ENCODE peak calls at places on chromosomes 12 and 14, in four cellular contexts. J is WTC11, E is foreskin keratinocyte, N is cardiac fibroblast. V is an unnamed sample.
A peak's percentile ranks its signal among the peaks of the same experiment; 100 is the strongest.

GRCh38 chr14:89504602-89505320 is 87.7 kb upstream of the FOXN3 start:
- DNase-seq in J (no peak), E (no peak), N (no peak), V (peak; percentile 79)

GRCh38 chr14:75461303-75461702 is 33.5 kb downstream of the JDP2 start:
- DNase-seq in N (no peak), J (no peak), E (no peak), V (no peak)

GRCh38 chr14:89899917-89900680 is 54.4 kb downstream of the EFCAB11 start:
- DNase-seq in J (no peak), E (no peak), N (peak; percentile 56), V (no peak)

GRCh38 chr12:60052483-60052882 is 456.7 kb downstream of the SLC16A7 start:
- DNase-seq in E (peak; percentile 25), J (no peak), N (no peak), V (no peak)

GRCh38 chr12:47316609-47317049 is 236.9 kb upstream of the AMIGO2 start:
- DNase-seq in J (no peak), N (peak; percentile 53), E (no peak), V (no peak)

GRCh38 chr14:75980856-75981255 is 939 bp downstream of the TGFB3 start:
- DNase-seq in J (no peak), N (peak; percentile 39), E (no peak), V (no peak)

GRCh38 chr14:65222434-65222833 is 120.1 kb upstream of the MAX start:
- DNase-seq in N (peak; percentile 84), J (peak; percentile 69), E (no peak), V (no peak)

GRCh38 chr12:105970885-105971284 is 167.9 kb downstream of the NUAK1 start:
- DNase-seq in E (peak; percentile 92), J (no peak), N (no peak), V (no peak)

GRCh38 chr12:26274441-26275312 is 79.3 kb downstream of the SSPN start:
- DNase-seq in J (no peak), E (peak; percentile 98), N (peak; percentile 98), V (peak; percentile 92)

GRCh38 chr12:94230357-94230905 is 82.1 kb downstream of the PLXNC1 start:
- DNase-seq in E (no peak), N (no peak), J (no peak), V (no peak)

GRCh38 chr14:55730602-55731001 is 150.6 kb downstream of the KTN1 start:
- DNase-seq in N (peak; percentile 16), J (no peak), E (no peak), V (no peak)

GRCh38 chr12:31890295-31891285 is 68.6 kb upstream of the RESF1 start:
- DNase-seq in E (no peak), J (no peak), N (peak; percentile 57), V (no peak)

GRCh38 chr12:118103601-118104382 is at the start of gene VSIG10:
- DNase-seq in J (peak; percentile 68), N (peak; percentile 68), E (no peak), V (no peak)

GRCh38 chr14:26601856-26602255 is 4.0 kb upstream of the NOVA1 start:
- DNase-seq in N (no peak), J (no peak), E (no peak), V (no peak)

GRCh38 chr14:78835909-78836308 is 665.7 kb downstream of the NRXN3 start:
- DNase-seq in J (no peak), N (no peak), E (no peak), V (no peak)

GRCh38 chr14:56145181-56145580 is 27.0 kb downstream of the PELI2 start:
- DNase-seq in N (peak; percentile 39), J (no peak), E (no peak), V (no peak)

GRCh38 chr12:774051-774614 is 21.8 kb downstream of the WNK1 start:
- DNase-seq in J (no peak), N (no peak), E (no peak), V (no peak)

GRCh38 chr12:63294327-63294632 is 143.3 kb upstream of the AVPR1A start:
- DNase-seq in N (peak; percentile 39), E (peak; percentile 61), J (no peak), V (no peak)

GRCh38 chr12:3005736-3006135 is 46.5 kb downstream of the TEAD4 start:
- DNase-seq in N (no peak), J (no peak), E (peak; percentile 29), V (no peak)
- TF ChIP-seq CTCF in N (no peak), J (no peak), E (no peak), V (no peak)

GRCh38 chr12:93060071-93060665 is 131.1 kb upstream of the EEA1 start:
- DNase-seq in E (no peak), N (no peak), J (no peak), V (no peak)

GRCh38 chr12:93061414-93062099 is 132.5 kb upstream of the EEA1 start:
- DNase-seq in N (peak; percentile 42), J (no peak), E (no peak), V (no peak)

GRCh38 chr12:93062100-93062419 is 133.0 kb upstream of the EEA1 start:
- DNase-seq in J (no peak), E (no peak), N (no peak), V (no peak)

GRCh38 chr12:93059288-93059687 is 130.2 kb upstream of the EEA1 start:
- DNase-seq in E (no peak), N (no peak), J (no peak), V (no peak)

GRCh38 chr12:93060666-93061413 is 131.7 kb upstream of the EEA1 start:
- DNase-seq in J (no peak), N (peak; percentile 71), E (no peak), V (no peak)
- TF ChIP-seq CTCF in J (no peak), N (no peak), E (no peak), V (no peak)

GRCh38 chr12:8031872-8032241 is 659 bp upstream of the FOXJ2 start:
- DNase-seq in N (peak; percentile 12), J (no peak), E (no peak), V (no peak)

GRCh38 chr12:8030189-8030588 is 2.3 kb upstream of the FOXJ2 start:
- DNase-seq in N (no peak), J (no peak), E (no peak), V (no peak)

GRCh38 chr12:8034802-8035201 is 2.3 kb downstream of the FOXJ2 start:
- DNase-seq in E (no peak), J (no peak), N (no peak), V (no peak)

GRCh38 chr12:8033153-8034044 is 883 bp downstream of the FOXJ2 start:
- DNase-seq in J (peak; percentile 74), N (peak; percentile 53), E (no peak), V (no peak)

GRCh38 chr12:8032242-8033152 is at the start of gene FOXJ2:
- DNase-seq in N (peak; percentile 79), J (peak; percentile 69), E (no peak), V (peak; percentile 58)
- TF ChIP-seq CTCF in N (no peak), J (no peak), E (peak; percentile 10), V (no peak)

GRCh38 chr12:16076553-16076952 is 165.4 kb downstream of the DERA start:
- DNase-seq in E (no peak), N (peak; percentile 47), J (no peak), V (no peak)
- TF ChIP-seq CTCF in E (peak; percentile 56), N (peak; percentile 37), J (peak; percentile 32), V (peak; percentile 45)

GRCh38 chr12:99122959-99123358 is 477.9 kb downstream of the APAF1 start:
- DNase-seq in J (no peak), E (no peak), N (no peak), V (no peak)
- TF ChIP-seq CTCF in J (no peak), E (no peak), N (no peak), V (no peak)

GRCh38 chr12:3041558-3042164 is 35.5 kb upstream of the TSPAN9 start:
- DNase-seq in J (peak; percentile 76), N (peak; percentile 82), E (peak; percentile 47), V (no peak)
- TF ChIP-seq CTCF in J (peak; percentile 62), N (peak; percentile 78), E (peak; percentile 75), V (peak; percentile 67)

V was measured in CD14-positive monocyte.